ENCODE peak calls at places on chromosomes 5 and 9, in four cellular contexts. Q, A, B and I are unnamed samples.

GRCh38 chr5:67640011-67640410 is 443.4 kb upstream of the CD180 start:
- DNase-seq in Q (no peak), B (no peak), A (no peak), I (no peak)

GRCh38 chr5:172902497-172903472 is 56.4 kb upstream of the RPL26L1 start:
- DNase-seq in A (no peak), B (peak), Q (peak), I (peak)

GRCh38 chr9:27019589-27019988 is 14.1 kb upstream of the LRRC19 start:
- DNase-seq in A (no peak), B (no peak), Q (no peak), I (peak)

GRCh38 chr5:39340486-39340885 is 23.8 kb downstream of the C9 start:
- DNase-seq in A (no peak), B (no peak), Q (no peak), I (no peak)

GRCh38 chr5:1019001-1019651 is 10.5 kb downstream of the NKD2 start:
- DNase-seq in A (no peak), B (no peak), Q (no peak), I (no peak)

GRCh38 chr5:140202610-140203009 is 27.6 kb downstream of the CYSTM1 start:
- DNase-seq in A (no peak), Q (no peak), B (no peak), I (no peak)

GRCh38 chr9:129182625-129183494 is 4.8 kb upstream of the IER5L start:
- DNase-seq in B (peak), Q (peak), A (no peak), I (peak)

GRCh38 chr5:78824826-78825225 is 160.3 kb downstream of the ARSB start:
- DNase-seq in A (no peak), B (no peak), Q (no peak), I (no peak)

GRCh38 chr5:124747770-124748686 is 1.6 kb upstream of the ZNF608 start:
- DNase-seq in A (peak), Q (no peak), B (no peak), I (peak)

GRCh38 chr5:167699434-167699833 is 592.0 kb upstream of the WWC1 start:
- DNase-seq in Q (no peak), B (no peak), A (no peak), I (peak)

GRCh38 chr5:136042156-136042555 is 13.4 kb downstream of the TGFBI start:
- DNase-seq in B (no peak), Q (no peak), A (no peak), I (no peak)

GRCh38 chr5:13739462-13739861 is 205.0 kb downstream of the DNAH5 start:
- DNase-seq in A (no peak), B (no peak), Q (no peak), I (no peak)

GRCh38 chr5:74409737-74410136 is 230.8 kb downstream of the ENC1 start:
- DNase-seq in Q (no peak), B (no peak), A (no peak), I (no peak)

GRCh38 chr9:89814340-89815040 is 209.7 kb downstream of the GADD45G start:
- DNase-seq in A (no peak), B (no peak), Q (no peak), I (no peak)

GRCh38 chr9:13088734-13089427 is 190.6 kb downstream of the MPDZ start:
- DNase-seq in B (peak), Q (peak), A (no peak), I (peak)

GRCh38 chr9:112884721-112885120 is 6.0 kb downstream of the SLC46A2 start:
- DNase-seq in Q (no peak), A (no peak), B (no peak), I (no peak)

GRCh38 chr9:81980568-81980967 is 8.0 kb upstream of the SPATA31D1 start:
- DNase-seq in B (no peak), Q (no peak), A (no peak), I (no peak)

GRCh38 chr5:57863661-57864060 is 381.1 kb upstream of the ACTBL2 start:
- DNase-seq in B (no peak), Q (no peak), A (no peak), I (no peak)

GRCh38 chr5:145014109-145014508 is 821.0 kb downstream of the PRELID2 start:
- DNase-seq in B (no peak), A (no peak), Q (no peak), I (no peak)

GRCh38 chr9:98964201-98964600 is 20.5 kb downstream of the COL15A1 start:
- DNase-seq in B (no peak), Q (no peak), A (no peak), I (no peak)

GRCh38 chr9:98962861-98963260 is 19.2 kb downstream of the COL15A1 start:
- DNase-seq in Q (no peak), A (no peak), B (no peak), I (no peak)

GRCh38 chr9:98960409-98960808 is 16.7 kb downstream of the COL15A1 start:
- DNase-seq in B (no peak), Q (no peak), A (no peak), I (no peak)

GRCh38 chr9:98961513-98962180 is 17.9 kb downstream of the COL15A1 start:
- DNase-seq in Q (no peak), A (no peak), B (no peak), I (no peak)

DNA sequence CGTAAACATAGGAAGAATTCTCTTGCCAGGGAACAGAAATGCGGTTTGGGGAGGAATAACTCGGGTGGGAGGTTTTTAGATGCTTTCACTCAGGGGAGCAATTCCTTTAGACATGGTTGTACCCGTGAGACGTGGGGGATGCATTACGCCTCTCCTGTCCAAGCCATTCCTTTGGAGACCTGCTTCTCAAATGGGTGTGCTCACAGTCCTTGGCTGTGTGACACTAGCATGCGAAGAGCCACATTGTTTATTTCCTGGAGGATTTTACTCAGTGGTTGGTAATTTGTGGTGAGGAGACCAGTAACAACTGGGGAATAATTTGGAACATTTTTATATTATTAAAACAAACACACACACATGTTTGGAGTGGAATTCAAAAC is 18.5 kb downstream of the COL15A1 start:
- DNase-seq in A (no peak), B (no peak), Q (no peak), I (no peak)
- TF ChIP-seq RFX5 in A (no peak), B (no peak), Q (no peak), I (no peak)

GRCh38 chr9:77440057-77440456 is 208.1 kb downstream of the GNA14 start:
- DNase-seq in B (no peak), A (no peak), Q (no peak), I (no peak)
- TF ChIP-seq CHD4 in B (no peak), A (no peak), Q (no peak), I (no peak)

GRCh38 chr5:100841358-100842076 is 61.6 kb downstream of the ST8SIA4 start:
- DNase-seq in A (no peak), B (no peak), Q (no peak), I (no peak)
- TF ChIP-seq RFX5 in A (no peak), B (no peak), Q (no peak), I (no peak)

DNA sequence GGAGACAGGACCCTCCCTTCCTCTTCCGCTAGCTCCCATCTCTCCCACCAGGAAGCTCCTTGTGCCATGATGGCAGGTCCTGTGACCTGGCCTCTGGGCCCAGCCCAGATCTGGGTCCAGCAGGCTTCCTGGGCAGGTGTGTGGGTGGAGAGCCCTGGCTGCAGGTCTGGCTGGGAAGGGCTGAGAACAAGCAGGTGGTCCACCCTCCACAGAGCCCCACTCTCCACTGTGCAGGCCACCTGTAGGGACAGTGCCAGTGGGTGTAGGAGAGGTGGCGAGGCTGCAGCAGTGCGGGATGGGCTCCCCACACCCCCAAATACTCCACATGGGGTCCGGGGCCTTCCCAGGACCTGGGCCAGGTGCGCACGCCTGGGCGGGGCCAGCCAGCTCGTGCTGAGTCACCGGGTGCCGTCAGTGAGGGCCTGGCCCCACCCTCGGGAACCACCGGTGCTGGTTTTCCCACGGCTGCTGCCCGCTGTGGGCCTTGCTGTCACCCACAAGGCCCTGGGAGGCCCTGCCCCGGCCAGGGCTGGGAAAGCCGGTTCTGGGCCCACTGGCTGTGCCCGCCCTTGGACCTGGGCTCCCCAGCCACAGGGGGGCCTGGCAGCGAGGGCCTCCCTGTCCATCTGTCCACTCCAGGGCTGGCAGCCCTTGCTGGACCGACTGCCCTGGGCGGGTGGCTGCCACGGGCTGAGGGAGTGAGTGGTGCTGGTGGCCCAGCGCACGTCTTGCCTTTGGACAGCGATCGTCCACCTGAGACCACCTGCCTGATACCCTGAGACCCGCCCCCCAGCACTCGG is 9.3 kb upstream of the NRARP start:
- DNase-seq in A (no peak), B (no peak), Q (peak), I (no peak)
- TF ChIP-seq CHD4 in A (no peak), B (no peak), Q (no peak), I (no peak)

DNA sequence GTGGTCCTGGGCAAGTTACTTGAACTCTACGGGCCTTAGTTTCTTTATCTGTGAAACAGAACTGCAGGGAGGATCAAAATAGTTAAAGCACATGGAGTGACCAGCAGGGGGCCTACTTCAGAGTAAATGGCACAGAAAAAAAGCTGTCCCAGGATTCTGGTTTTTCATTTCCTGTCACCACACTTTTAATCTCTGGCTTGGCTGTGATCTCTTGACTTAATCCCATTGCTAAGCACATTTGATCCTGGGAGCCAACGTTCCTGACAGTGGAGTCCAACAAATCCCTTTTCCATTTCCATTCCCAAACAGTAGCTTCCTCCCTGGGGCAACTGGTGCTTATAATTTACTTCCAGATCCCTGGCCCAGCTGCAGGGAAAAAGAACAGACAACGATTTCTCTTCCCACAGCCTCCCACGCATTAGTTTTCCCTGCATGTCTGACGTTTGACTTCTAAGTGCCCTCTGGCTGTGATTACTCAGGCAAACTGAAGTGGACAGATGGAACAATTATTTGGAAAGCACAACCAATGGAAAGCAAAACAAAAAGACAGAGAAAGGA is 136.5 kb upstream of the STK32A start:
- DNase-seq in B (peak), Q (no peak), A (no peak), I (peak)
- TF ChIP-seq RFX5 in B (no peak), Q (no peak), A (no peak), I (no peak)